ENCODE peak calls at places on chromosomes 5 and 9, in five cellular contexts. Q is stomach, F is nephron progenitor cell, Z is GM13976, M is glutamatergic neuron. P is an unnamed sample.

GRCh38 chr5:169299651-169300467 is 1.1 kb downstream of the SLIT3 start:
- DNase-seq in Z (no peak), M (peak; percentile 26), F (peak; percentile 48), Q (no peak), P (no peak)

GRCh38 chr5:123428521-123429220 is 5.5 kb upstream of the CEP120 start:
- DNase-seq in M (no peak), Q (peak; percentile 52), F (no peak), Z (no peak), P (no peak)

GRCh38 chr5:31396611-31397295 is 135.1 kb downstream of the DROSHA start:
- DNase-seq in Z (no peak), Q (no peak), F (no peak), M (no peak), P (no peak)

GRCh38 chr9:135963338-135963737 is 2.2 kb upstream of the UBAC1 start:
- DNase-seq in F (no peak), Q (no peak), M (no peak), Z (no peak), P (no peak)

GRCh38 chr9:5800969-5801738 is 31.8 kb downstream of the ERMP1 start:
- DNase-seq in Z (no peak), M (no peak), F (no peak), Q (no peak), P (no peak)

GRCh38 chr9:86695904-86696424 is 251.3 kb downstream of the GAS1 start:
- DNase-seq in Q (no peak), M (no peak), Z (no peak), F (no peak), P (no peak)

GRCh38 chr9:130138791-130139190 is 33.4 kb upstream of the NCS1 start:
- DNase-seq in M (no peak), F (no peak), Q (no peak), Z (no peak), P (no peak)

GRCh38 chr9:69218166-69218565 is 44.1 kb downstream of the TJP2 start:
- DNase-seq in F (no peak), Z (no peak), M (no peak), Q (no peak), P (no peak)

GRCh38 chr5:74636552-74636951 is 4.0 kb downstream of the ENC1 start:
- DNase-seq in F (no peak), Q (no peak), Z (no peak), M (no peak), P (no peak)

GRCh38 chr9:127426756-127427155 is 2.6 kb downstream of the ZNF79 start:
- DNase-seq in Q (no peak), Z (peak; percentile 49), F (no peak), M (no peak), P (no peak)

GRCh38 chr9:122239722-122240121 is 11.0 kb upstream of the LHX6 start:
- DNase-seq in Q (no peak), M (no peak), Z (no peak), F (no peak), P (no peak)

GRCh38 chr5:1077026-1077425 is 34.8 kb downstream of the SLC12A7 start:
- DNase-seq in Q (no peak), Z (no peak), F (no peak), M (no peak), P (no peak)

GRCh38 chr9:133657120-133657661 is 21.0 kb downstream of the DBH start:
- DNase-seq in Z (no peak), Q (no peak), M (no peak), F (no peak), P (no peak)

GRCh38 chr9:101671567-101671966 is 66.9 kb downstream of the GRIN3A start:
- DNase-seq in Q (no peak), F (no peak), Z (no peak), M (no peak), P (no peak)

GRCh38 chr9:89387970-89388867 is 69.9 kb downstream of the SECISBP2 start:
- DNase-seq in M (no peak), F (no peak), Q (peak; percentile 42), Z (no peak), P (no peak)

GRCh38 chr9:120856700-120857099 is 14.0 kb upstream of the PSMD5 start:
- DNase-seq in Z (no peak), F (no peak), M (no peak), Q (peak; percentile 88), P (no peak)

GRCh38 chr5:18113724-18114123 is 479.5 kb downstream of the TAF11L14 start:
- DNase-seq in F (no peak), M (peak; percentile 25), Q (no peak), Z (no peak), P (no peak)

GRCh38 chr5:175443514-175444059 is 395 bp downstream of the DRD1 start:
- DNase-seq in Q (no peak), F (peak; percentile 22), Z (peak; percentile 36), M (no peak), P (no peak)

GRCh38 chr9:87280421-87280820 is 217.2 kb upstream of the DAPK1 start:
- DNase-seq in Z (no peak), F (no peak), Q (no peak), M (no peak), P (no peak)

GRCh38 chr5:16727937-16728336 is 111.1 kb upstream of the RETREG1 start:
- DNase-seq in Z (no peak), M (peak; percentile 20), F (no peak), Q (peak; percentile 79), P (no peak)

GRCh38 chr9:112752334-112753110 is 2.0 kb downstream of the SNX30 start:
- DNase-seq in Q (no peak), F (no peak), M (no peak), Z (no peak), P (no peak)

GRCh38 chr9:135212961-135213360 is 125.5 kb downstream of the OLFM1 start:
- DNase-seq in F (no peak), Q (no peak), Z (no peak), M (peak; percentile 2), P (no peak)

GRCh38 chr5:2149196-2149541 is 266.4 kb upstream of the IRX4 start:
- DNase-seq in M (peak; percentile 71), F (no peak), Z (no peak), Q (no peak), P (no peak)

GRCh38 chr5:95424016-95424415 is 32.9 kb downstream of the FAM81B start:
- DNase-seq in F (no peak), Z (no peak), Q (no peak), M (no peak), P (no peak)

GRCh38 chr5:172283862-172284274 is 304 bp upstream of the UBTD2 start:
- DNase-seq in Z (peak; percentile 96), Q (peak; percentile 83), F (peak; percentile 92), M (peak; percentile 92), P (peak; percentile 78)

GRCh38 chr5:128436825-128437224 is 101.2 kb downstream of the FBN2 start:
- DNase-seq in M (no peak), Q (no peak), F (no peak), Z (no peak), P (no peak)

GRCh38 chr9:19464764-19465570 is 56.2 kb downstream of the ACER2 start:
- DNase-seq in M (peak; percentile 85), Q (peak; percentile 78), Z (peak; percentile 93), F (peak; percentile 84), P (peak; percentile 79)

GRCh38 chr5:68465934-68466551 is 250.5 kb downstream of the PIK3R1 start:
- DNase-seq in Z (no peak), F (no peak), Q (no peak), M (no peak), P (no peak)

GRCh38 chr9:96382839-96383164 is 709 bp downstream of the SLC35D2 start:
- DNase-seq in Z (no peak), M (no peak), F (no peak), Q (no peak), P (no peak)

GRCh38 chr5:42756630-42757601 is at the start of gene CCDC152:
- DNase-seq in Q (peak; percentile 20), M (peak; percentile 64), Z (peak; percentile 45), F (no peak), P (no peak)

GRCh38 chr9:128637656-128638055 is 19.0 kb downstream of the DYNC2I2 start:
- DNase-seq in M (no peak), Q (no peak), F (no peak), Z (no peak), P (no peak)

GRCh38 chr5:159610966-159611579 is 280.8 kb upstream of the IL12B start:
- DNase-seq in Q (no peak), F (no peak), Z (no peak), M (no peak), P (no peak)

GRCh38 chr5:160473736-160474483 is 52.3 kb downstream of the PTTG1 start:
- DNase-seq in F (no peak), Q (no peak), Z (no peak), M (no peak), P (no peak)

GRCh38 chr5:15547440-15547839 is 47.5 kb downstream of the FBXL7 start:
- DNase-seq in Q (no peak), F (peak; percentile 4), Z (no peak), M (no peak), P (no peak)

GRCh38 chr9:19992556-19992955 is 203.7 kb upstream of the SLC24A2 start:
- DNase-seq in M (no peak), Q (no peak), F (no peak), Z (no peak), P (no peak)

GRCh38 chr5:32280656-32281081 is 32.1 kb downstream of the MTMR12 start:
- DNase-seq in Q (no peak), F (no peak), Z (peak; percentile 61), M (no peak), P (no peak)

DNA sequence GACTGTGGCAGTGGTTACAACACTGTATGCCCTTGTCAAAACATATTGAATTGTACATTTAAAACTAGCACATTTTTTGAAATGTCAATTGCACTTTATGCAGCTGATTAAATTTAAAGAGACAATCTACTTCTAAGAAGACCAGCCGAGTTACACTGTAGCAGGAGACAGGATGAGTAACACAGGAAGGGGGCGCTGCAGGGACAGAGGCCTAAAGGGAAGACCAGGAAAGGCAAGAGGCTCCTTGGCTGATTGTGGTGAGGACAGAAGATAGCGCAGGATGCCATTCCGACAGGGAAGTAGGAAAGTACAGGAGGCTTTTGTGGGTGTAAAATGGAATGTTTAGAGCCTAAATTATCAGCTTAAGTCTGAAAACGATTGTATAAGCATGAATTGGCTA is 28.2 kb upstream of the PPP2R2B start:
- DNase-seq in F (peak; percentile 17), Z (no peak), Q (no peak), M (no peak), P (peak; percentile 10)
- TF ChIP-seq CTCF in F (no peak), Z (no peak), Q (no peak), M (no peak), P (peak; percentile 25)

GRCh38 chr9:35749515-35750255 is 598 bp downstream of the RGP1 start:
- DNase-seq in Q (peak; percentile 62), M (no peak), Z (peak; percentile 57), F (peak; percentile 42), P (no peak)
- TF ChIP-seq CTCF in Q (no peak), M (no peak), Z (no peak), F (no peak), P (no peak)

GRCh38 chr9:104075801-104076753 is 18.0 kb upstream of the SMC2 start:
- DNase-seq in M (no peak), Q (no peak), Z (no peak), F (no peak), P (no peak)
- TF ChIP-seq CTCF in M (no peak), Q (no peak), Z (no peak), F (no peak), P (no peak)

DNA sequence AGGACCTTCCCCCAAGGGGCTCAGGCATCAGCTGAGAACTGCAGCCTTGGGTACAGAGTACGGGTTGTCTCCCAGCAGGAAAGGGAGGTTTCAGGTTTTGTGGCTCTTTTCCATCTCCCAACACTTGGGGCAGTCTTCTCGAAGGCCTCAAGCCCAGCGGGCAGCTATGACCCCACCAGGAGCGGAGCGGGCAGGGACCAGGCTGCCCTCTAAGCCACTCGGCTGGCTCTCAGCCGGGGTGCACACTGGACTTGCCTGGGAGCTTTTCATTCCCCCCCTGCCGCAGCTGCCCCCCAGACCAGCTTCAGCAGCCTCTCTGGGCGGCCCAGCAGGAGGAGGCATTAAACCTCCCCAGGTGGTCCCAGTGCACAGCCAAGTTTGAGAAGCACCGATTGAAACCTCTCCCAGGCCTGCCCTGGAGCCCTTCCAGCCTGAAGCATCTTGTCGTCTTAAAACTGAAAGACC is 20.8 kb downstream of the NTNG2 start:
- DNase-seq in Q (no peak), Z (no peak), M (peak; percentile 21), F (peak; percentile 41), P (no peak)
- TF ChIP-seq CTCF in Q (no peak), Z (no peak), M (peak; percentile 30), F (peak; percentile 23), P (peak; percentile 33)